ENCODE peak calls at places on chromosomes 5 and 9, in seven cellular contexts. M, Z, N, K, U, S and G are unnamed samples.
A peak's percentile ranks its signal among the peaks of the same experiment; 100 is the strongest.

GRCh38 chr9:111601237-111602018 is 2.0 kb upstream of the PTGR1 start:
- DNase-seq in S (no peak), Z (no peak), K (peak; percentile 80), M (no peak), U (peak; percentile 38), N (no peak), G (no peak)

GRCh38 chr9:98819231-98819630 is 11.8 kb downstream of the GALNT12 start:
- DNase-seq in K (no peak), Z (no peak), N (no peak), U (no peak), S (no peak), M (no peak), G (no peak)

GRCh38 chr5:23446436-23446835 is 61.0 kb upstream of the PRDM9 start:
- DNase-seq in U (no peak), M (no peak), N (no peak), S (no peak), Z (peak; percentile 24), K (peak; percentile 79), G (no peak)

GRCh38 chr9:26112724-26113123 is 434.5 kb upstream of the TUSC1 start:
- DNase-seq in U (peak; percentile 5), M (no peak), N (no peak), K (peak; percentile 18), Z (no peak), S (no peak), G (no peak)

GRCh38 chr5:53825016-53825415 is 264.6 kb downstream of the NDUFS4 start:
- DNase-seq in M (no peak), K (no peak), S (no peak), U (no peak), N (no peak), Z (no peak), G (no peak)

GRCh38 chr9:84953797-84954695 is 284.5 kb downstream of the NTRK2 start:
- DNase-seq in S (peak; percentile 63), Z (peak; percentile 15), K (peak; percentile 34), U (peak; percentile 45), M (peak; percentile 87), N (peak; percentile 32), G (no peak)

GRCh38 chr5:103450333-103451061 is 112.1 kb downstream of the NUDT12 start:
- DNase-seq in K (peak; percentile 91), M (no peak), U (peak; percentile 94), S (no peak), Z (peak; percentile 66), N (no peak), G (peak; percentile 69)

GRCh38 chr5:55456216-55456895 is 78.4 kb downstream of the PLPP1 start:
- DNase-seq in N (no peak), U (peak; percentile 50), M (no peak), Z (peak; percentile 8), S (no peak), K (peak; percentile 74), G (no peak)

GRCh38 chr5:59712836-59713487 is 180.6 kb downstream of the PDE4D start:
- DNase-seq in N (peak; percentile 79), Z (no peak), S (peak; percentile 13), K (no peak), M (no peak), U (peak; percentile 22), G (no peak)

GRCh38 chr9:111412280-111412679 is 71.9 kb downstream of the ECPAS start:
- DNase-seq in K (no peak), S (no peak), M (no peak), N (no peak), Z (no peak), U (no peak), G (no peak)

GRCh38 chr5:68730220-68731010 is 363.4 kb upstream of the SLC30A5 start:
- DNase-seq in M (no peak), N (no peak), U (peak; percentile 71), Z (peak; percentile 84), K (peak; percentile 89), S (peak; percentile 25), G (peak; percentile 74)

GRCh38 chr9:108212179-108212578 is 643.6 kb downstream of the ACTL7B start:
- DNase-seq in U (no peak), S (no peak), Z (no peak), M (no peak), K (peak; percentile 17), N (no peak), G (no peak)

GRCh38 chr9:113748135-113748534 is 128.0 kb upstream of the ZNF618 start:
- DNase-seq in S (no peak), Z (no peak), M (no peak), U (no peak), N (no peak), K (no peak), G (no peak)

GRCh38 chr5:154370730-154371334 is 75.0 kb upstream of the SAP30L start:
- DNase-seq in M (no peak), Z (no peak), K (no peak), S (no peak), U (peak; percentile 43), N (no peak), G (no peak)

GRCh38 chr9:129256959-129257713 is 79.1 kb upstream of the IER5L start:
- DNase-seq in U (no peak), N (no peak), K (no peak), S (no peak), M (no peak), Z (no peak), G (no peak)

GRCh38 chr9:34654317-34655083 is 2.5 kb downstream of the IL11RA start:
- DNase-seq in Z (peak; percentile 33), U (peak; percentile 91), N (no peak), M (peak; percentile 86), S (peak; percentile 75), K (no peak), G (peak; percentile 47)

DNA sequence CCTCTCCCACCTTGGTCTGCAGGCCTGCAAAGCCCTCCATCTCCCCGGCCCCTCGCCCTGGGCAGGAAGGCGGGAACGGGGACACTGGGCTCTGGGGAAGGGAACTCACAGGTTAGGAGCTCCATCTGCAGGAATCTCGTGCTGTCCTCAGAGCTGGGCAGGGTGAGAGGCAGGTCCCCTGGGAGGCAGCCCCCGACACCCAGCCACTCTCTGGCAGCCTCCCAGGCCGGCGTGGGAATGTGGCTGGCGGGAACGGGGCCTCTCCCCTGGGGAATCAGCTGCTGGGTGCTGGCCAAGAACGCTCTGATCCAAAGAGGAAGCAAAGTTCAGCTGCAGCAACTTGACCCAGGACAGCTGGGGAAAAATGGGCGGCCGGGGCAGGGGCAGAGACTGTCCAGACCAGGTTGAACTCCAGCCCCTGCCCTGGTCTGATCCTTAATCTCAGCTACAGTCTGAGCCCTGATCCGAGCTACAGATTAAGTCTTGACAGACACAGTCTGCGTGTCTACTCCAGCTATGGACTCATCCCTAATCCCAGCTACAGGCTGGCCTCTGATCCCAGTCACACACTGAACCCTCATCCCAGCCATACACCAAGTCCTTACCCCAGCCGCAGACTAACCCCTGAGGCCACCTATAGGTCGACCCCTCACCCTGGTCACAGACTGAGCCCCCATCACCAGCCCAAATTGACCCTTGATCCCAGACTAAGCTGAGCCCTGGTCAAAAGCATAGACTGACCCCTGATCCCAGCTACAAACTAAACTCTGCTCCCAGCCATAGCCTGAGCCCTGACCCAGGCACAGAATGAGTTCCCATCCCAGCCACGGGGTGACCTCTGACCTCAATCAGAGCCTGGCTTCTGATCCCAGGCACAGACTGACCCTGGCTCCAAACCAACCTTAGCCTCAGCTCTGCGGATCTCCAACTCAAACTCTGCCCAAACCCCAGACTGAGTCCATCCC is 37.3 kb upstream of the EGFL7 start:
- DNase-seq in N (no peak), Z (no peak), K (peak; percentile 74), U (peak; percentile 40), S (peak; percentile 87), M (peak; percentile 90), G (no peak)
- TF ChIP-seq CTCF in N (no peak), Z (peak; percentile 50), K (peak; percentile 51), U (peak; percentile 53), S (peak; percentile 70), M (no peak), G (peak; percentile 69)

DNA sequence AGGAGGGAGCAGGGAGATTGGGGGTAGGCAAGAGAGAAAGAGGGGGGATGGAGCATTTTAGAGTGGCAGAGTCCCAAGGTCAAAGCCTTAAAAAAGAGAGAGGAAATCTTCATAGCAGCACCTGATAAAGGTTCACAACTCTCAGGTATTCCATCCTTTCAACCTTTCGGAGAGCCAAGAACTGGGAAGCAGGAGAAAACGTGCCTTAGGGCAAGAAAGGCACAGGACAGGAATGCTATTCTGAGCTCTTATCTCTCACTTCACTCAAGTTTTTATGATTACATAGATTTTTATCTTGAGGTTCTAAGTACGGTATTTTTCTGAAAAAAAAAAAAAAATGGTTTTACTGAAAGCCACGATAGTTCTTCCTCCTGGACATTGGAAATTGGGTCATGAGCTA is 34.5 kb upstream of the SMAD5 start:
- DNase-seq in U (no peak), S (no peak), N (no peak), Z (no peak), K (no peak), M (no peak), G (no peak)
- H3K4me3 ChIP-seq in U (no peak overlapping the region), S (no peak overlapping the region), N (no peak overlapping the region), Z (no peak overlapping the region), K (no peak overlapping the region), M (no peak overlapping the region), G (no peak overlapping the region)

GRCh38 chr9:20269620-20270019 is 352.7 kb downstream of the MLLT3 start:
- DNase-seq in Z (no peak), S (no peak), N (no peak), M (no peak), U (no peak), K (no peak), G (no peak)

GRCh38 chr9:20270176-20270575 is 352.1 kb downstream of the MLLT3 start:
- DNase-seq in Z (no peak), U (no peak), K (peak; percentile 40), N (no peak), S (no peak), M (no peak), G (no peak)

GRCh38 chr9:20271107-20271506 is 351.2 kb downstream of the MLLT3 start:
- DNase-seq in Z (no peak), N (no peak), U (peak; percentile 37), M (no peak), S (no peak), K (no peak), G (no peak)

GRCh38 chr9:20276762-20277161 is 345.5 kb downstream of the MLLT3 start:
- DNase-seq in M (no peak), K (no peak), U (no peak), S (no peak), N (no peak), Z (no peak), G (no peak)

GRCh38 chr9:20271723-20272122 is 350.6 kb downstream of the MLLT3 start:
- DNase-seq in N (no peak), Z (no peak), K (no peak), M (no peak), S (no peak), U (no peak), G (no peak)
- TF ChIP-seq CTCF in N (peak; percentile 59), Z (no peak), K (peak; percentile 19), M (no peak), S (no peak), U (no peak), G (no peak)

GRCh38 chr5:43019293-43019614 is 20.9 kb downstream of the ANXA2R start:
- DNase-seq in S (no peak), U (no peak), Z (no peak), K (no peak), M (no peak), N (no peak), G (no peak)

GRCh38 chr5:43019615-43020293 is 20.4 kb downstream of the ANXA2R start:
- DNase-seq in Z (peak; percentile 85), U (peak; percentile 68), K (peak; percentile 69), N (peak; percentile 95), M (no peak), S (peak; percentile 77), G (no peak)

GRCh38 chr5:43024217-43024616 is 15.9 kb downstream of the ANXA2R start:
- DNase-seq in U (no peak), N (no peak), K (no peak), Z (no peak), S (no peak), M (no peak), G (no peak)

GRCh38 chr5:43017438-43017820 is 22.7 kb downstream of the ANXA2R start:
- DNase-seq in K (peak; percentile 40), S (no peak), Z (no peak), M (no peak), N (peak; percentile 31), U (no peak), G (no peak)

GRCh38 chr5:43020294-43020711 is 19.8 kb downstream of the ANXA2R start:
- DNase-seq in U (no peak), N (peak; percentile 29), K (no peak), Z (no peak), M (no peak), S (no peak), G (no peak)
- H3K4me3 ChIP-seq in U (peak overlapping the region; percentile 47), N (peak overlapping the region; percentile 76), K (no peak overlapping the region), Z (peak overlapping the region; percentile 59), M (peak overlapping the region; percentile 74), S (no peak overlapping the region), G (peak overlapping the region; percentile 25)